ENCODE peak calls at places on chromosomes 1 and 21, in five cellular contexts. J is GDM1, M is LoVo, Z is RPMI7951, G is GM12891. W is an unnamed sample.

GRCh38 chr21:28827422-28827821 is 165.3 kb downstream of the LTN1 start:
- DNase-seq in Z (no peak), J (no peak), M (no peak), G (no peak), W (no peak)

GRCh38 chr1:56060901-56061300 is 518.5 kb downstream of the PLPP3 start:
- DNase-seq in G (no peak), J (no peak), M (no peak), Z (no peak), W (no peak)

GRCh38 chr1:48040122-48040521 is 42.9 kb upstream of the TRABD2B start:
- DNase-seq in G (no peak), Z (no peak), M (no peak), J (no peak), W (no peak)

GRCh38 chr1:95117207-95118018 is at the start of gene TLCD4:
- DNase-seq in G (peak; percentile 42), M (peak; percentile 72), Z (peak; percentile 35), J (no peak), W (no peak)

GRCh38 chr1:97630968-97631367 is 289.9 kb downstream of the DPYD start:
- DNase-seq in M (no peak), J (no peak), Z (no peak), G (no peak), W (no peak)

GRCh38 chr1:6037338-6037762 is 8.3 kb upstream of the KCNAB2 start:
- DNase-seq in G (peak; percentile 66), J (peak; percentile 32), M (no peak), Z (peak; percentile 81), W (no peak)

GRCh38 chr1:178151831-178152230 is 57.9 kb downstream of the RASAL2 start:
- DNase-seq in G (no peak), J (no peak), M (no peak), Z (peak; percentile 27), W (no peak)

GRCh38 chr21:46425566-46425965 is 33.1 kb upstream of the DIP2A start:
- DNase-seq in G (no peak), Z (no peak), M (no peak), J (no peak), W (no peak)

GRCh38 chr1:48235652-48236051 is 13.1 kb downstream of the SLC5A9 start:
- DNase-seq in G (no peak), J (no peak), Z (no peak), M (no peak), W (no peak)

GRCh38 chr1:87210151-87210550 is 118.5 kb upstream of the LMO4 start:
- DNase-seq in Z (no peak), G (no peak), J (no peak), M (no peak), W (no peak)

GRCh38 chr1:4655674-4656532 is 1.5 kb downstream of the AJAP1 start:
- DNase-seq in Z (peak; percentile 80), G (no peak), M (no peak), J (no peak), W (peak; percentile 87)

GRCh38 chr1:242139986-242140385 is 141.1 kb upstream of the MAP1LC3C start:
- DNase-seq in Z (no peak), J (no peak), M (no peak), G (no peak), W (no peak)

GRCh38 chr1:223714849-223715709 is 2.7 kb downstream of the CAPN2 start:
- DNase-seq in G (no peak), Z (peak; percentile 89), J (no peak), M (peak; percentile 76), W (no peak)

GRCh38 chr1:163170331-163170730 is 32.4 kb downstream of the RGS5 start:
- DNase-seq in M (no peak), Z (no peak), J (no peak), G (no peak), W (no peak)

GRCh38 chr1:149972547-149972946 is 35.9 kb upstream of the MTMR11 start:
- DNase-seq in M (no peak), Z (no peak), G (no peak), J (no peak), W (no peak)

GRCh38 chr1:19676438-19676922 is 11.8 kb downstream of the HTR6 start:
- DNase-seq in M (peak; percentile 37), Z (peak; percentile 94), J (no peak), G (peak; percentile 53), W (no peak)

GRCh38 chr1:86747304-86747703 is 42.9 kb downstream of the SH3GLB1 start:
- DNase-seq in Z (no peak), J (no peak), M (no peak), G (no peak), W (no peak)

GRCh38 chr1:40556121-40556520 is 24.7 kb downstream of the ZNF684 start:
- DNase-seq in Z (no peak), J (no peak), G (no peak), M (no peak), W (no peak)

GRCh38 chr1:71695820-71696219 is 586.5 kb downstream of the NEGR1 start:
- DNase-seq in M (no peak), Z (no peak), J (no peak), G (no peak), W (no peak)

GRCh38 chr1:87902830-87903614 is 574.3 kb downstream of the LMO4 start:
- DNase-seq in M (no peak), Z (no peak), G (no peak), J (peak; percentile 90), W (no peak)

GRCh38 chr1:91830242-91831131 is 55.5 kb downstream of the TGFBR3 start:
- DNase-seq in J (no peak), G (no peak), Z (peak; percentile 91), M (peak; percentile 51), W (no peak)

GRCh38 chr1:179586107-179586823 is 5.4 kb upstream of the TDRD5 start:
- DNase-seq in M (no peak), G (no peak), Z (peak; percentile 42), J (no peak), W (no peak)

GRCh38 chr1:89085781-89086180 is 20.8 kb upstream of the GBP1 start:
- DNase-seq in M (peak; percentile 27), G (no peak), J (peak; percentile 33), Z (no peak), W (no peak)

GRCh38 chr1:84632975-84633427 is 57.3 kb downstream of the SSX2IP start:
- DNase-seq in M (peak; percentile 75), G (no peak), J (no peak), Z (peak; percentile 70), W (no peak)

GRCh38 chr1:56758135-56758534 is 61.1 kb downstream of the FYB2 start:
- DNase-seq in J (no peak), G (no peak), M (peak; percentile 25), Z (peak; percentile 16), W (no peak)

GRCh38 chr1:183180634-183181056 is 5.4 kb upstream of the LAMC2 start:
- DNase-seq in M (no peak), G (no peak), Z (peak; percentile 93), J (no peak), W (no peak)

GRCh38 chr1:206004821-206005220 is 1.6 kb upstream of the RAB7B start:
- DNase-seq in G (no peak), J (no peak), M (no peak), Z (no peak), W (no peak)

GRCh38 chr1:38586993-38587646 is 272.5 kb downstream of the RRAGC start:
- DNase-seq in Z (peak; percentile 27), G (peak; percentile 66), J (no peak), M (peak; percentile 8), W (peak; percentile 29)

GRCh38 chr1:230031131-230031530 is 35.9 kb upstream of the GALNT2 start:
- DNase-seq in G (no peak), J (no peak), Z (peak; percentile 42), M (no peak), W (no peak)